ENCODE peak calls at places on chromosomes 6 and 20, in nine cellular contexts. H is fibroblast of pulmonary artery; W is SK-N-SH; T is kidney; A is naive thymus-derived CD4-positive, alpha-beta T cell; P is activated T-cell treated with anti-CD3 and anti-CD28 coated beads for 1 hour; Z is stomach; R is stromal cell of bone marrow; C is progenitor cell of endocrine pancreas. V is an unnamed sample.

GRCh38 chr6:110392727-110393126 is 22.6 kb downstream of the DDO start:
- DNase-seq in H (no peak), W (no peak), T (no peak), A (no peak), P (no peak), Z (no peak), R (no peak), C (no peak), V (no peak)

GRCh38 chr6:6856538-6857523 is 250.9 kb upstream of the RREB1 start:
- DNase-seq in H (peak), W (peak), T (peak), A (peak), P (no peak), Z (peak), R (peak), C (no peak), V (no peak)

GRCh38 chr20:19495905-19496703 is 262.0 kb upstream of the RIN2 start:
- DNase-seq in H (no peak), W (no peak), T (peak), A (no peak), P (no peak), Z (no peak), R (peak), C (no peak), V (no peak)

GRCh38 chr20:60168963-60169362 is 210.7 kb downstream of the CDH26 start:
- DNase-seq in H (no peak), W (no peak), T (no peak), A (no peak), P (no peak), Z (no peak), R (no peak), C (no peak), V (no peak)

GRCh38 chr6:11403035-11403601 is 134.4 kb upstream of the TMEM170B start:
- DNase-seq in H (no peak), W (no peak), T (no peak), A (no peak), P (no peak), Z (no peak), R (no peak), C (no peak), V (no peak)

GRCh38 chr20:41887500-41887899 is 269.3 kb upstream of the CHD6 start:
- DNase-seq in H (no peak), W (no peak), T (no peak), A (no peak), P (no peak), Z (no peak), R (no peak), C (no peak), V (no peak)

GRCh38 chr6:64930664-64931063 is 776.4 kb downstream of the EYS start:
- DNase-seq in H (no peak), W (peak), T (no peak), A (no peak), P (no peak), Z (no peak), R (no peak), C (no peak), V (no peak)

GRCh38 chr6:135880066-135880972 is 28.8 kb downstream of the PDE7B start:
- DNase-seq in H (peak), W (no peak), T (no peak), A (peak), P (peak), Z (no peak), R (peak), C (no peak), V (peak)

GRCh38 chr6:128158496-128158895 is 257.6 kb upstream of the THEMIS start:
- DNase-seq in H (peak), W (no peak), T (no peak), A (no peak), P (no peak), Z (no peak), R (no peak), C (no peak), V (no peak)

GRCh38 chr20:62156592-62157386 is 13.2 kb downstream of the SS18L1 start:
- DNase-seq in H (peak), W (peak), T (peak), A (peak), P (peak), Z (peak), R (no peak), C (peak), V (peak)

GRCh38 chr6:158996863-158997262 is 3.1 kb downstream of the RSPH3 start:
- DNase-seq in H (peak), W (no peak), T (no peak), A (no peak), P (no peak), Z (no peak), R (no peak), C (no peak), V (no peak)

GRCh38 chr6:35804996-35805736 is at the start of gene LHFPL5:
- DNase-seq in H (peak), W (peak), T (peak), A (peak), P (peak), Z (peak), R (no peak), C (peak), V (peak)

GRCh38 chr20:58293453-58293852 is 16.1 kb upstream of the RAB22A start:
- DNase-seq in H (no peak), W (peak), T (no peak), A (no peak), P (no peak), Z (no peak), R (no peak), C (no peak), V (no peak)

GRCh38 chr6:16764188-16764950 is 3.1 kb upstream of the ATXN1 start:
- DNase-seq in H (peak), W (peak), T (no peak), A (no peak), P (no peak), Z (no peak), R (no peak), C (no peak), V (peak)

GRCh38 chr6:107329063-107329462 is 130.3 kb downstream of the PDSS2 start:
- DNase-seq in H (no peak), W (no peak), T (no peak), A (no peak), P (no peak), Z (no peak), R (no peak), C (no peak), V (no peak)

GRCh38 chr6:34284563-34285545 is 36.0 kb upstream of the SMIM29 start:
- DNase-seq in H (peak), W (no peak), T (peak), A (no peak), P (no peak), Z (peak), R (peak), C (no peak), V (no peak)

GRCh38 chr6:6916598-6916997 is 191.2 kb upstream of the RREB1 start:
- DNase-seq in H (no peak), W (no peak), T (no peak), A (no peak), P (no peak), Z (no peak), R (no peak), C (no peak), V (no peak)

GRCh38 chr20:18614244-18614643 is 26.4 kb downstream of the DTD1 start:
- DNase-seq in H (no peak), W (no peak), T (no peak), A (no peak), P (no peak), Z (no peak), R (no peak), C (no peak), V (no peak)

GRCh38 chr6:43924222-43924702 is 154.3 kb downstream of the VEGFA start:
- DNase-seq in H (no peak), W (peak), T (peak), A (peak), P (peak), Z (peak), R (no peak), C (no peak), V (peak)

V was measured in CD4-positive, CD25-positive, alpha-beta regulatory T cell.